ENCODE peak calls at places on chromosomes 4 and X, in four cellular contexts. One of them, this sample, is unnamed.

GRCh38 chrX:69036674-69037573 is 128.3 kb downstream of the PJA1 start:
- DNase-seq in left ventricle myocardium inferior: no peak
- DNase-seq in AG10803: no peak
- DNase-seq in IMR-90: no peak
- DNase-seq in this sample: no peak

GRCh38 chr4:113433536-113434246 is 327.8 kb downstream of the CAMK2D start:
- DNase-seq in left ventricle myocardium inferior: no peak
- DNase-seq in IMR-90: no peak
- DNase-seq in AG10803: peak; percentile 73
- DNase-seq in this sample: no peak

GRCh38 chrX:47351706-47352105 is 18.7 kb upstream of the ZNF157 start:
- DNase-seq in left ventricle myocardium inferior: no peak
- DNase-seq in IMR-90: peak; percentile 60
- DNase-seq in AG10803: peak; percentile 6
- DNase-seq in this sample: peak; percentile 37

GRCh38 chrX:108246304-108246954 is 154.9 kb downstream of the ATG4A start:
- DNase-seq in left ventricle myocardium inferior: no peak
- DNase-seq in AG10803: no peak
- DNase-seq in IMR-90: no peak
- DNase-seq in this sample: no peak

GRCh38 chr4:119039779-119040178 is 95.9 kb upstream of the MYOZ2 start:
- DNase-seq in left ventricle myocardium inferior: no peak
- DNase-seq in AG10803: no peak
- DNase-seq in IMR-90: no peak
- DNase-seq in this sample: no peak

GRCh38 chr4:40629401-40630334 is at the start of gene RBM47:
- DNase-seq in left ventricle myocardium inferior: peak; percentile 54
- DNase-seq in IMR-90: peak; percentile 40
- DNase-seq in AG10803: peak; percentile 59
- DNase-seq in this sample: peak; percentile 67

GRCh38 chr4:136392576-136392975 is 1139.7 kb downstream of the PCDH18 start:
- DNase-seq in AG10803: no peak
- DNase-seq in IMR-90: peak; percentile 54
- DNase-seq in left ventricle myocardium inferior: no peak
- DNase-seq in this sample: peak; percentile 52

GRCh38 chrX:40237745-40238178 is 140.0 kb upstream of the BCOR start:
- DNase-seq in IMR-90: no peak
- DNase-seq in AG10803: no peak
- DNase-seq in left ventricle myocardium inferior: no peak
- DNase-seq in this sample: no peak

GRCh38 chrX:63658920-63659319 is 126.1 kb downstream of the ARHGEF9 start:
- DNase-seq in AG10803: peak; percentile 41
- DNase-seq in IMR-90: no peak
- DNase-seq in left ventricle myocardium inferior: no peak
- DNase-seq in this sample: peak; percentile 24

GRCh38 chrX:40938418-40938817 is 146.8 kb upstream of the USP9X start:
- DNase-seq in AG10803: peak; percentile 49
- DNase-seq in IMR-90: peak; percentile 46
- DNase-seq in left ventricle myocardium inferior: no peak
- DNase-seq in this sample: peak; percentile 30

GRCh38 chr4:132284910-132285426 is 864.1 kb upstream of the PCDH10 start:
- DNase-seq in left ventricle myocardium inferior: no peak
- DNase-seq in IMR-90: no peak
- DNase-seq in AG10803: no peak
- DNase-seq in this sample: no peak

GRCh38 chrX:48938721-48939416 is 18.5 kb downstream of the OTUD5 start:
- DNase-seq in AG10803: no peak
- DNase-seq in left ventricle myocardium inferior: no peak
- DNase-seq in IMR-90: no peak
- DNase-seq in this sample: no peak

GRCh38 chr4:176840166-176840565 is 47.4 kb upstream of the VEGFC start:
- DNase-seq in IMR-90: peak; percentile 48
- DNase-seq in left ventricle myocardium inferior: no peak
- DNase-seq in AG10803: no peak
- DNase-seq in this sample: peak; percentile 43

GRCh38 chrX:43551590-43551989 is 104.5 kb upstream of the MAOA start:
- DNase-seq in AG10803: no peak
- DNase-seq in IMR-90: no peak
- DNase-seq in left ventricle myocardium inferior: no peak
- DNase-seq in this sample: peak; percentile 8

GRCh38 chr4:1873776-1874175 is 2.6 kb downstream of the NSD2 start:
- DNase-seq in left ventricle myocardium inferior: no peak
- DNase-seq in IMR-90: no peak
- DNase-seq in AG10803: no peak
- DNase-seq in this sample: no peak

GRCh38 chr4:3671571-3672464 is 94.4 kb upstream of the ADRA2C start:
- DNase-seq in AG10803: no peak
- DNase-seq in left ventricle myocardium inferior: no peak
- DNase-seq in IMR-90: peak; percentile 41
- DNase-seq in this sample: no peak

GRCh38 chr4:140635606-140636005 is 66.8 kb upstream of the UCP1 start:
- DNase-seq in left ventricle myocardium inferior: peak; percentile 36
- DNase-seq in AG10803: peak; percentile 53
- DNase-seq in IMR-90: no peak
- DNase-seq in this sample: peak; percentile 32

GRCh38 chr4:7132249-7132648 is 60.1 kb upstream of the SORCS2 start:
- DNase-seq in IMR-90: no peak
- DNase-seq in AG10803: no peak
- DNase-seq in left ventricle myocardium inferior: no peak
- DNase-seq in this sample: no peak

GRCh38 chrX:139049455-139049854 is 337.9 kb upstream of the FGF13 start:
- DNase-seq in IMR-90: no peak
- DNase-seq in left ventricle myocardium inferior: no peak
- DNase-seq in AG10803: peak; percentile 47
- DNase-seq in this sample: no peak

GRCh38 chr4:143183513-143184216 is 1.1 kb upstream of the USP38 start:
- DNase-seq in left ventricle myocardium inferior: no peak
- DNase-seq in IMR-90: no peak
- DNase-seq in AG10803: no peak
- DNase-seq in this sample: no peak

GRCh38 chrX:56233100-56233499 is 944 bp downstream of the KLF8 start:
- DNase-seq in AG10803: no peak
- DNase-seq in IMR-90: no peak
- DNase-seq in left ventricle myocardium inferior: no peak
- DNase-seq in this sample: no peak

GRCh38 chr4:86957214-86957613 is 22.4 kb downstream of the AFF1 start:
- DNase-seq in AG10803: peak; percentile 78
- DNase-seq in left ventricle myocardium inferior: no peak
- DNase-seq in IMR-90: peak; percentile 83
- DNase-seq in this sample: peak; percentile 67

GRCh38 chr4:119231517-119231916 is 19.0 kb downstream of the USP53 start:
- DNase-seq in left ventricle myocardium inferior: no peak
- DNase-seq in AG10803: no peak
- DNase-seq in IMR-90: no peak
- DNase-seq in this sample: no peak

GRCh38 chr4:52837716-52838558 is 24.2 kb upstream of the RASL11B start:
- DNase-seq in left ventricle myocardium inferior: no peak
- DNase-seq in AG10803: peak; percentile 80
- DNase-seq in IMR-90: peak; percentile 66
- DNase-seq in this sample: peak; percentile 35

GRCh38 chr4:23720556-23720955 is 169.3 kb downstream of the PPARGC1A start:
- DNase-seq in AG10803: peak; percentile 15
- DNase-seq in left ventricle myocardium inferior: no peak
- DNase-seq in IMR-90: no peak
- DNase-seq in this sample: no peak

GRCh38 chrX:111649641-111650040 is 31.3 kb upstream of the ALG13 start:
- DNase-seq in left ventricle myocardium inferior: no peak
- DNase-seq in IMR-90: no peak
- DNase-seq in AG10803: no peak
- DNase-seq in this sample: no peak

GRCh38 chrX:147848543-147849448 is 62.9 kb upstream of the FMR1 start:
- DNase-seq in left ventricle myocardium inferior: no peak
- DNase-seq in IMR-90: no peak
- DNase-seq in AG10803: no peak
- DNase-seq in this sample: no peak

GRCh38 chr4:53676402-53676871 is 85.2 kb upstream of the LNX1 start:
- DNase-seq in left ventricle myocardium inferior: no peak
- DNase-seq in IMR-90: peak; percentile 74
- DNase-seq in AG10803: peak; percentile 73
- DNase-seq in this sample: peak; percentile 97

GRCh38 chr4:179586460-179586859 is 2144.2 kb upstream of the AGA start:
- DNase-seq in AG10803: no peak
- DNase-seq in left ventricle myocardium inferior: no peak
- DNase-seq in IMR-90: peak; percentile 51
- DNase-seq in this sample: no peak

GRCh38 chr4:84708406-84709135 is 125.6 kb downstream of the CDS1 start:
- DNase-seq in AG10803: no peak
- DNase-seq in IMR-90: peak; percentile 55
- DNase-seq in left ventricle myocardium inferior: no peak
- DNase-seq in this sample: peak; percentile 17

GRCh38 chr4:48542888-48543287 is 52.8 kb downstream of the ZAR1 start:
- DNase-seq in AG10803: no peak
- DNase-seq in IMR-90: no peak
- DNase-seq in left ventricle myocardium inferior: no peak
- DNase-seq in this sample: no peak
- H3K4me3 ChIP-seq in AG10803: no peak overlapping the region
- H3K4me3 ChIP-seq in IMR-90: no peak overlapping the region
- H3K4me3 ChIP-seq in left ventricle myocardium inferior: no peak overlapping the region
- H3K4me3 ChIP-seq in this sample: no peak overlapping the region

GRCh38 chrX:17977696-17978095 is 116.6 kb upstream of the RAI2 start:
- DNase-seq in AG10803: no peak
- DNase-seq in left ventricle myocardium inferior: no peak
- DNase-seq in IMR-90: no peak
- DNase-seq in this sample: no peak

DNA sequence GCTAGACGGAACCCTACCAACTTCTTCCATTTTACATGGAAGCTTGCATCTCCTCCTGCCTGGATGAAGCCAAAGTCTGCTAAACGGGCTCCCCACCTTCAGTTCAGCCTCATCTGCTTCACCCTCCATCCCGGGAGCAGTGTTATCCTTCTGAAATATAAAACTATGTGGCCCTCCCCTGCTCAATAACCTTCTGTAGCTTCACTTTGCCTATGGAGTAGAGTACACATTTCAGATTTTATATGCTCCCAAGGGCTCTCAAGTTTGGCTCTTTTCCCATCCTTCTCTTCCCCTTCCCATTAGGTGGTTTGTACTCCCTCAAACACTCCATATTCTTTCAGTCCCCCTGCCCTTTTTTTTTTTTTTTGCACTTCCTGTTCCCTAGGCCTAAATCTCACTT is 115.9 kb upstream of the RAI2 start:
- DNase-seq in left ventricle myocardium inferior: no peak
- DNase-seq in IMR-90: no peak
- DNase-seq in AG10803: no peak
- DNase-seq in this sample: no peak
- TF ChIP-seq CTCF in left ventricle myocardium inferior: no peak
- TF ChIP-seq CTCF in IMR-90: no peak
- TF ChIP-seq CTCF in AG10803: no peak
- TF ChIP-seq CTCF in this sample: no peak

GRCh38 chrX:12987340-12987739 is 12.4 kb downstream of the TMSB4X start:
- DNase-seq in IMR-90: no peak
- DNase-seq in left ventricle myocardium inferior: no peak
- DNase-seq in AG10803: no peak
- DNase-seq in this sample: no peak

GRCh38 chrX:12986164-12986779 is 11.4 kb downstream of the TMSB4X start:
- DNase-seq in AG10803: no peak
- DNase-seq in IMR-90: no peak
- DNase-seq in left ventricle myocardium inferior: no peak
- DNase-seq in this sample: no peak

GRCh38 chrX:12986886-12987285 is 12.0 kb downstream of the TMSB4X start:
- DNase-seq in IMR-90: no peak
- DNase-seq in left ventricle myocardium inferior: no peak
- DNase-seq in AG10803: no peak
- DNase-seq in this sample: peak; percentile 75

GRCh38 chrX:12985336-12985735 is 10.4 kb downstream of the TMSB4X start:
- DNase-seq in AG10803: no peak
- DNase-seq in left ventricle myocardium inferior: no peak
- DNase-seq in IMR-90: no peak
- DNase-seq in this sample: no peak

GRCh38 chrX:12984629-12985303 is 9.9 kb downstream of the TMSB4X start:
- DNase-seq in AG10803: peak; percentile 86
- DNase-seq in IMR-90: peak; percentile 35
- DNase-seq in left ventricle myocardium inferior: no peak
- DNase-seq in this sample: peak; percentile 61
- H3K4me3 ChIP-seq in AG10803: no peak overlapping the region
- H3K4me3 ChIP-seq in IMR-90: no peak overlapping the region
- H3K4me3 ChIP-seq in left ventricle myocardium inferior: no peak overlapping the region
- H3K4me3 ChIP-seq in this sample: no peak overlapping the region

GRCh38 chr4:99205104-99205979 is 13.7 kb downstream of the ADH6 start:
- DNase-seq in AG10803: peak; percentile 78
- DNase-seq in left ventricle myocardium inferior: no peak
- DNase-seq in IMR-90: peak; percentile 34
- DNase-seq in this sample: peak; percentile 65

GRCh38 chr4:99202094-99202493 is 17.0 kb downstream of the ADH6 start:
- DNase-seq in left ventricle myocardium inferior: no peak
- DNase-seq in AG10803: no peak
- DNase-seq in IMR-90: no peak
- DNase-seq in this sample: no peak

GRCh38 chr4:99202536-99202935 is 16.5 kb downstream of the ADH6 start:
- DNase-seq in IMR-90: peak; percentile 58
- DNase-seq in AG10803: peak; percentile 85
- DNase-seq in left ventricle myocardium inferior: no peak
- DNase-seq in this sample: peak; percentile 85

GRCh38 chr4:99200148-99200547 is 18.9 kb downstream of the ADH6 start:
- DNase-seq in IMR-90: no peak
- DNase-seq in left ventricle myocardium inferior: no peak
- DNase-seq in AG10803: no peak
- DNase-seq in this sample: no peak

DNA sequence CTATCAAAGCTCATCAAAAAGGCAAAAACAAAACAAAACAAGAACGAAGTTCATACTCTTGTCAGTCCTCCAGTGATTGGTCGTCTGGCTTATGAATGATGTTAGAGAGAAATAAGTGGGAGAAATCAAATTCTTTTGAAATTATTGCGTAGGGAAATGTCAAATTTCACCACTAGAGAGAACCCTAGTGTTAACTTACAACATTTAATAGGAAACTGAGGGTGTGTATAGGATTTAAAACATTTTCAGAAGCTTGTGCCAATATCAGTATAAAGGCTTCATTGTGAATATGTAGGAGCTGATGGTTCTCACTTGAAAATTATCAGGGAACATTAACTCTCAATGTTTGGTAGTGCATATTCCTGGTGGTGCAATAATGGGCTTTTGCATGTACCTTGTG is 17.4 kb downstream of the ADH6 start:
- DNase-seq in IMR-90: peak; percentile 55
- DNase-seq in AG10803: peak; percentile 68
- DNase-seq in left ventricle myocardium inferior: no peak
- DNase-seq in this sample: peak; percentile 74
- TF ChIP-seq CTCF in IMR-90: peak; percentile 59
- TF ChIP-seq CTCF in AG10803: peak; percentile 57
- TF ChIP-seq CTCF in left ventricle myocardium inferior: peak; percentile 36
- TF ChIP-seq CTCF in this sample: peak; percentile 39

GRCh38 chrX:20063716-20064351 is 52.9 kb downstream of the MAP7D2 start:
- DNase-seq in left ventricle myocardium inferior: no peak
- DNase-seq in IMR-90: peak; percentile 10
- DNase-seq in AG10803: no peak
- DNase-seq in this sample: no peak
- H3K4me3 ChIP-seq in left ventricle myocardium inferior: no peak overlapping the region
- H3K4me3 ChIP-seq in IMR-90: no peak overlapping the region
- H3K4me3 ChIP-seq in AG10803: no peak overlapping the region
- H3K4me3 ChIP-seq in this sample: no peak overlapping the region